ENCODE peak calls at places on chromosome 19, in six cellular contexts. F, D, Q, Y, W and G are unnamed samples.

GRCh38 chr19:29379257-29379986 is 146.4 kb upstream of the VSTM2B start:
- DNase-seq in F (no peak), D (no peak), Q (no peak), Y (no peak), W (no peak), G (peak; percentile 64)

GRCh38 chr19:16944626-16945363 is 56.0 kb downstream of the F2RL3 start:
- DNase-seq in F (no peak), D (no peak), Q (no peak), Y (no peak), W (no peak), G (peak; percentile 49)

GRCh38 chr19:42345191-42345812 is 19.9 kb downstream of the MEGF8 start:
- DNase-seq in F (no peak), D (no peak), Q (no peak), Y (no peak), W (no peak), G (no peak)

GRCh38 chr19:1446713-1447564 is 3.0 kb upstream of the APC2 start:
- DNase-seq in F (peak; percentile 47), D (no peak), Q (peak; percentile 58), Y (peak; percentile 41), W (peak; percentile 39), G (no peak)

GRCh38 chr19:36115453-36116343 is at the start of gene TBCB:
- DNase-seq in F (no peak), D (peak; percentile 96), Q (peak; percentile 78), Y (no peak), W (peak; percentile 90), G (no peak)

GRCh38 chr19:821228-821975 is at the start of gene PLPPR3:
- DNase-seq in F (peak; percentile 42), D (no peak), Q (no peak), Y (no peak), W (no peak), G (no peak)

GRCh38 chr19:18441804-18442788 is 4.2 kb upstream of the ISYNA1 start:
- DNase-seq in F (no peak), D (no peak), Q (no peak), Y (no peak), W (no peak), G (no peak)

GRCh38 chr19:16860118-16860517 is 28.7 kb upstream of the F2RL3 start:
- DNase-seq in F (no peak), D (no peak), Q (no peak), Y (no peak), W (no peak), G (no peak)

GRCh38 chr19:54189020-54189667 is at the start of gene MBOAT7:
- DNase-seq in F (no peak), D (no peak), Q (no peak), Y (no peak), W (peak; percentile 65), G (no peak)

GRCh38 chr19:30097746-30098280 is 155.8 kb downstream of the URI1 start:
- DNase-seq in F (no peak), D (no peak), Q (no peak), Y (no peak), W (no peak), G (no peak)

GRCh38 chr19:33868821-33869412 is 72.2 kb downstream of the KCTD15 start:
- DNase-seq in F (no peak), D (peak; percentile 90), Q (peak; percentile 38), Y (no peak), W (no peak), G (peak; percentile 83)

GRCh38 chr19:18233224-18233825 is 7.1 kb upstream of the PDE4C start:
- DNase-seq in F (peak; percentile 54), D (no peak), Q (peak; percentile 93), Y (peak; percentile 65), W (peak; percentile 57), G (no peak)

GRCh38 chr19:2744113-2744512 is 4.3 kb upstream of the SLC39A3 start:
- DNase-seq in F (no peak), D (no peak), Q (no peak), Y (no peak), W (no peak), G (no peak)

GRCh38 chr19:2743099-2743498 is 3.3 kb upstream of the SLC39A3 start:
- DNase-seq in F (no peak), D (no peak), Q (no peak), Y (no peak), W (no peak), G (no peak)

GRCh38 chr19:2740314-2740656 is 468 bp upstream of the SLC39A3 start:
- DNase-seq in F (no peak), D (no peak), Q (no peak), Y (no peak), W (no peak), G (no peak)

GRCh38 chr19:2736550-2737190 is 3.1 kb downstream of the SLC39A3 start:
- DNase-seq in F (no peak), D (no peak), Q (no peak), Y (no peak), W (no peak), G (no peak)

GRCh38 chr19:2739602-2740313 is at the start of gene SLC39A3:
- DNase-seq in F (peak; percentile 99), D (peak; percentile 99), Q (peak; percentile 100), Y (peak; percentile 97), W (peak; percentile 99), G (peak; percentile 100)
- TF ChIP-seq CTCF in F (no peak), D (no peak), Q (no peak), Y (no peak), W (no peak), G (peak; percentile 17)

GRCh38 chr19:13215572-13216380 is 65.6 kb downstream of the IER2 start:
- DNase-seq in F (no peak), D (no peak), Q (no peak), Y (no peak), W (no peak), G (no peak)
- TF ChIP-seq CTCF in F (no peak), D (no peak), Q (no peak), Y (no peak), W (no peak), G (no peak)

GRCh38 chr19:7748756-7749155 is 1.4 kb upstream of the CD209 start:
- DNase-seq in F (no peak), D (no peak), Q (peak; percentile 62), Y (no peak), W (no peak), G (no peak)
- TF ChIP-seq CTCF in F (no peak), D (no peak), Q (no peak), Y (no peak), W (no peak), G (no peak)

GRCh38 chr19:11383706-11384048 is 437 bp downstream of the EPOR start:
- DNase-seq in F (no peak), D (no peak), Q (no peak), Y (no peak), W (no peak), G (no peak)

GRCh38 chr19:11380653-11381534 is 3.2 kb downstream of the EPOR start:
- DNase-seq in F (peak; percentile 93), D (peak; percentile 99), Q (peak; percentile 98), Y (peak; percentile 94), W (peak; percentile 96), G (peak; percentile 96)

GRCh38 chr19:11384778-11385129 is 640 bp upstream of the EPOR start:
- DNase-seq in F (no peak), D (no peak), Q (no peak), Y (no peak), W (no peak), G (no peak)

GRCh38 chr19:11381535-11382369 is 2.4 kb downstream of the EPOR start:
- DNase-seq in F (peak; percentile 61), D (no peak), Q (peak; percentile 89), Y (peak; percentile 77), W (peak; percentile 73), G (peak; percentile 84)

DNA sequence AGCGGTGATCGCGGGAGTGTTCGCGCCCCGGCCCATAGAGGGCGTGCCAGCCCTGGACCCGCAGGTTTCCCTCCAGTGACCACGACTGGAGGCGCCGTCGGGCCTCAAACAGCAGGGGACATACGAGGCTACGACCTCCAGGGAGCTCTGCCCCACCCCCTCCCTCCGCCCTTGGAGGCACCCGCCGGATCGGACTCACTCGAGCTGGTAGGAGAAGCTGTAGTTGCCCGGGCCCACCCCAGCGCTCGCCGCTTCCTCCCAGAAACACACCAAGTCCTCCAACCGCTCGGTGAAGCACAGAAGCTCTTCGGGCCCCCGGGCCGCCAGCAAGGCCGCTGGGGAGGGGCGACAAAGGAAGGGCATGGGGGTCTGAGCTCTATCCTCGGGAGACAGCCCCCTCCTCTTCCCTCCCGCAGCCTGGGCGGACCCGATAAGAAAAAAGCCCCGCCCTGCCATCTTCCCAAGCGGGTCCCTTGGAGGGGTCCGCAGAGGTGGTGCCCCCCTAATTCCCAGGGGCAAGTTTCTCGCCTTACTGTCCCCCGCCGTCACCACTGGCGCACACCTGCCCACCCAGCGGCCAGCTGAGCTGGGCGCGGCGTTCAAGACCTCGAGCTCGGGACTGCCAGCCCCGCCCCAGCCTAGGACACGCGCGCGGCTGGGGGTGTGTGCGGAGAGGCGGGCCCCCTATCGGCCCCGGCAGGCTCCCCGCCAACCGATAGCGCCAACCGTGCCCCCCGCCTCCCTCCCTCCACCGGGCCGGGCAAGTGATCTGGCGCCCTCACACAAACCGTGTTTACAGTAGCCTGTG is 1.0 kb downstream of the EPOR start:
- DNase-seq in F (peak; percentile 73), D (no peak), Q (peak; percentile 87), Y (peak; percentile 44), W (peak; percentile 50), G (peak; percentile 84)
- TF ChIP-seq CTCF in F (peak; percentile 57), D (peak; percentile 43), Q (peak; percentile 83), Y (peak; percentile 70), W (peak; percentile 51), G (peak; percentile 69)

GRCh38 chr19:38769635-38770211 is 3.6 kb downstream of the LGALS7 start:
- DNase-seq in F (peak; percentile 82), D (peak; percentile 96), Q (peak; percentile 92), Y (peak; percentile 88), W (peak; percentile 96), G (peak; percentile 88)
- TF ChIP-seq CTCF in F (peak; percentile 20), D (peak; percentile 85), Q (peak; percentile 86), Y (peak; percentile 76), W (peak; percentile 65), G (peak; percentile 70)

GRCh38 chr19:38917921-38918491 is 6.0 kb upstream of the CCER2 start:
- DNase-seq in F (no peak), D (no peak), Q (no peak), Y (no peak), W (no peak), G (no peak)
- TF ChIP-seq CTCF in F (no peak), D (no peak), Q (no peak), Y (no peak), W (no peak), G (no peak)

DNA sequence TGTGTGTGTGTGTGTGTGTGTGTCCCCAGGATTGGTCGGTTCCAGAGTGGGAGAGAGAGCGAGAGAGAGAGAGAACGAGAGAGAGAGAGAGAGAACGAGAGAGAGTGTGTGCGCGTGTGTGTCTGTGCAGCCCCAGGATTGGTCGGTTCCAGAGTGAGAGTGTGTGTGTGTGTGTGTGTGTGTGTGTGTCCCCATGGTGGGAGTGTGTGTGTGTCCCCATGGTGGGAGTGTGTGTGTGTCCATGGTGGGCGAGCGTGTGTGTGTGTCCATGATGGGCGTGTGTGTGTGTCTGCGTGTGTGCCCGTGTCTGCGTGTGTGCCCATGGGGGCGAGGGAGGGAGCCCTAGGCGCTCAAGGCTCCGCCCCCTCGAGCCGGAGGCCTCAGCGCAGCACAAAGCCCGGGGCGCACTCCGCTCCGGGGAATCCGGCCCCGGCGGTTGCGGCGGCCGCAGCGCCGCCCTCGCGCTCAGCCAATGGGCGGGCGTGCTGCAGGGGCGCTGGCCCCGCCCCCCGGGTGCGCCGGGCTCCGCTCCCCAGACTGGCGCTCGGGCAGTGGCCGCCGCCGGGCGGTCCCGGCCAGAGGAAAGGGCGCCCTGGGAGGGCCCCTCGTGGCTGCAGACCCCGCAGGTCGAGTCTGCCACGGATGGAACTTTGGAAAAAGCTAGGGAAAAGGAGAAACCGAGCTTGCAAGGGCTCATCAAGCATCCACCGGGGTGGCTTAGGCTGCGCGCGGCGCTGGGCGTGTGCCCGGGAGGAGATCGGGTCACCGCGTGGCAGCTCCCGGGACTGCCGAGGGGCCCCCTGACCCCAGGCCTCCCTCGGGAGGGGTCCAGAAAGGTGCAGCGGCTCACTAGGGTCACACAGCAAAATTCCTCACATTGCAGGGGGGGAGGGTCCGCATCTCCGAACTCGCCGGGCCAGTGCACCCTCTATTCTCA is 96.2 kb downstream of the INSR start:
- DNase-seq in F (peak; percentile 96), D (peak; percentile 97), Q (peak; percentile 87), Y (peak; percentile 92), W (peak; percentile 89), G (peak; percentile 96)
- TF ChIP-seq CTCF in F (peak; percentile 11), D (no peak), Q (no peak), Y (no peak), W (no peak), G (no peak)